ENCODE peak calls at places on chromosomes 4 and X, in five cellular contexts. S is CD8-positive, alpha-beta memory T cell; W is left lung; C is uterus; K is breast epithelium. G is an unnamed sample. For H3K9me3, the result is how much of the 10 kb centered on the place peaks cover.

GRCh38 chr4:124433044-124433443 is 279.5 kb downstream of the ANKRD50 start:
- DNase-seq in S (no peak), W (no peak), C (no peak), K (no peak), G (no peak)

GRCh38 chrX:101347859-101348451 is 587 bp downstream of the TIMM8A start:
- DNase-seq in S (peak), W (no peak), C (peak), K (no peak), G (no peak)

GRCh38 chr4:176340871-176341685 is 21.3 kb downstream of the SPCS3 start:
- DNase-seq in S (peak), W (peak), C (no peak), K (no peak), G (no peak)

GRCh38 chr4:40984051-40984450 is 230.3 kb downstream of the APBB2 start:
- DNase-seq in S (no peak), W (no peak), C (no peak), K (no peak), G (no peak)

GRCh38 chr4:89836031-89836777 is 757 bp downstream of the SNCA start:
- DNase-seq in S (no peak), W (peak), C (peak), K (no peak), G (no peak)

GRCh38 chrX:47611926-47612325 is 7.7 kb downstream of the SYN1 start:
- DNase-seq in S (no peak), W (no peak), C (no peak), K (no peak), G (no peak)

GRCh38 chrX:1598876-1599790 is 7.7 kb downstream of the AKAP17A start:
- DNase-seq in S (no peak), W (peak), C (no peak), K (no peak), G (no peak)

GRCh38 chrX:110992611-110993010 is 103.4 kb upstream of the PAK3 start:
- DNase-seq in S (peak), W (no peak), C (no peak), K (no peak), G (peak)

GRCh38 chr4:168569066-168569908 is 72.4 kb downstream of the PALLD start:
- DNase-seq in S (no peak), W (no peak), C (no peak), K (peak), G (no peak)

GRCh38 chr4:177371452-177371851 is 61.8 kb downstream of the NEIL3 start:
- DNase-seq in S (no peak), W (no peak), C (no peak), K (no peak), G (no peak)

GRCh38 chr4:21692211-21692610 is 256.4 kb downstream of the KCNIP4 start:
- DNase-seq in S (no peak), W (no peak), C (no peak), K (no peak), G (no peak)

GRCh38 chrX:43405191-43405590 is 250.9 kb upstream of the MAOA start:
- DNase-seq in S (no peak), W (no peak), C (no peak), K (no peak), G (no peak)

GRCh38 chr4:80387390-80388283 is 52.1 kb downstream of the CFAP299 start:
- DNase-seq in S (no peak), W (peak), C (no peak), K (no peak), G (no peak)

GRCh38 chr4:110634320-110635154 is 11.7 kb upstream of the PITX2 start:
- DNase-seq in S (no peak), W (no peak), C (no peak), K (no peak), G (no peak)

GRCh38 chr4:89939994-89940393 is 45.3 kb downstream of the MMRN1 start:
- DNase-seq in S (no peak), W (no peak), C (no peak), K (no peak), G (no peak)

GRCh38 chr4:70793626-70794025 is 46.1 kb downstream of the GRSF1 start:
- DNase-seq in S (no peak), W (no peak), C (no peak), K (no peak), G (no peak)

GRCh38 chr4:149796381-149796780 is 19.3 kb downstream of the IQCM start:
- DNase-seq in S (no peak), W (no peak), C (no peak), K (no peak), G (no peak)

GRCh38 chrX:15073313-15073712 is 196.6 kb downstream of the ASB9 start:
- DNase-seq in S (no peak), W (no peak), C (no peak), K (no peak), G (no peak)

DNA sequence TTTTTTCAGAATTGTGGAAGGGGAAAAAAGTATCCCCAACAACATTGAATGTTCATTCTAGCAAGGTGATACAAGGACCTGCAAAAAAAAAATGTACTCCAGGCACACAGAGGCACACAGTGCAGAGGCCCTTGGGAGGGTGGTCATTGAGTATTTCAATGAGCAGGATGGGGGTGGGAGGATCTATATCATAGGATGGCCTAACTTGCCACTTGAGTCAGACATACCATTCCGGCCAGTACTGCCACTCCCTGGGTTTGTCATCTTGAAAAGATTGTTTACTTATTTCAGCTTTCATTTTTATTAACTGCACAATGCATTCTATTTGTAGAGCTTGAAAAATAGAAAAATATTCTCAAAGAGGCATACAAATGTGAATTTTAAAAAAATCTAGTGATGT is 18.7 kb downstream of the ZNF595 start:
- DNase-seq in S (no peak), W (no peak), C (no peak), K (no peak), G (no peak)
- H3K9me3 ChIP-seq in S (under half), W (half or more), C (under half), K (half or more), G (under half)

GRCh38 chr4:73979407-73979806 is 2.4 kb downstream of the PF4 start:
- DNase-seq in S (no peak), W (no peak), C (no peak), K (no peak), G (no peak)
- H3K27ac ChIP-seq in S (no peak), W (no peak), C (no peak), K (no peak), G (no peak)

DNA sequence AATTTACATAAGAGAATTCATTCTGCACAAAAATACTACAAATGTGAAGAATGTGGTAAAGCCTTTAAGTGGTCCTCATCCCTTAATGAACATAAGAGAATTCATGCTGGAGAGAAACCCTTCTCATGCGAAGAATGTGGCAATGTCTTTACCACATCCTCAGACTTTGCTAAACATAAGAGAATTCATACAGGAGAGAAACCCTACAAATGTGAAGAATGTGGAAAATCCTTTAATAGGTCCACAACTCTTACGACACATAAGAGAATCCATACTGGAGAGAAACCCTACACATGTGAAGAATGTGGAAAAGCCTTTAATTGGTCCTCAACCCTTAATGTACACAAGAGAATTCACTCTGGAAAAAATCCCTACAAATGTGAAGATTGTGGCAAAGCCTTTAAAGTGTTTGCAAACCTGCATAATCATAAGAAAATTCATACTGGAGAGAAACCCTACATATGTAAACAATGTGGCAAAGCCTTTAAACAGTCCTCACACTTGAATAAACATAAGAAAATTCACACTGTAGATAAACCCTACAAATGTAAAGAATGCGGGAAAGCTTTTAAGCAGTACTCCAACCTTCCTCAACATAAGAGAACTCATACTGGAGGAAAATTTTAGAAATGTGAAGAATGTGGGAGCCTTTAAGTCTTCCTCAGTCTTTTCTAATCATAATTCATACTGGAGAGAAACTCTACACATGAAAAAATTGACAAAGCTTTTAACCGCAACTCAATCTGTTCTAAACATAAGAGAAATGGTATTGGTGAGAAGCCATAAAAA is 37.4 kb downstream of the ZNF718 start:
- DNase-seq in S (no peak), W (no peak), C (no peak), K (no peak), G (no peak)
- H3K9me3 ChIP-seq in S (under half), W (half or more), C (half or more), K (half or more), G (half or more)

GRCh38 chrX:130097507-130098201 is 12.6 kb downstream of the ELF4 start:
- DNase-seq in S (peak), W (no peak), C (no peak), K (no peak), G (peak)
- H3K27ac ChIP-seq in S (peak), W (peak), C (peak), K (peak), G (peak)

DNA sequence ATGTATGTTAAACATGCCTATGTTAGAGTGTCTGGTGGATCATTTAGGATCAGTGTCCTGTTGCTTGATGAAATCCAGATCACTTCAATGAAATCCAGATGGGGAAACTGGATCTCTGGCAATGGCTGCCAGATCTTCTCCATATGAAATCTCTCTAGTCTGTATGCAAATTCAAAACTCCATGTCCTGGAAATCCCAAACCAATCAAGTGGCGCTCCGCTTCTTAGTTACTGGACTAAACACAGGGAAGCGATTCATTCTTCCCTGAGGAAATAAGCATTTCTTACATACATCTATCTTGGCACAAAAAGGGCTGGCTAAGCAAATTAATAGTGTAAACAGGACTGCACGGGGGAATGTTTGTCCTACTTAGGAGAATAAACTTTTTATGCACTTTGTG is 94.9 kb downstream of the HDAC8 start:
- DNase-seq in S (no peak), W (no peak), C (no peak), K (no peak), G (no peak)
- H3K9me3 ChIP-seq in S (under half), W (under half), C (under half), K (under half), G (under half)

GRCh38 chr4:7362341-7362740 is 72.4 kb downstream of the PSAPL1 start:
- DNase-seq in S (no peak), W (no peak), C (no peak), K (no peak), G (no peak)
- H3K27ac ChIP-seq in S (no peak), W (no peak), C (no peak), K (no peak), G (no peak)

DNA sequence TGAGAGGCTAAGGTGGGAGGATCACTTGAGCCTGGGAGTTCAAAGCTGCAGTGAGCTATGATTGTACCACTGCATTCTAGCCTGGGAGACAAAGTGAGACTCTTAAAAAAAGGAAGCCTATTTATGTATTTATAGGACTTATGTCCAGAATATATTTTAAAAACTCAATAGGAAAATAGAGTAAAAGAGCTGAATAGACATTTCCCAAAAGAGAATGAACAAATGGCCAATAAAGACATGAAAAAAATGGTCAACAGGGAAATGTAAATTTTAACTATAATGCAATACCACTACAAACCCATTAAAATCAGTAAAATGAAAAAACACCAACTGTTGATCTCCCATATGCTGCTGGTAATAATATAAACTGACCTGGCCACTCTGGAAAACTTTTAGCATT is 115.0 kb downstream of the HUWE1 start:
- DNase-seq in S (no peak), W (no peak), C (no peak), K (no peak), G (no peak)
- H3K9me3 ChIP-seq in S (under half), W (under half), C (under half), K (under half), G (under half)

DNA sequence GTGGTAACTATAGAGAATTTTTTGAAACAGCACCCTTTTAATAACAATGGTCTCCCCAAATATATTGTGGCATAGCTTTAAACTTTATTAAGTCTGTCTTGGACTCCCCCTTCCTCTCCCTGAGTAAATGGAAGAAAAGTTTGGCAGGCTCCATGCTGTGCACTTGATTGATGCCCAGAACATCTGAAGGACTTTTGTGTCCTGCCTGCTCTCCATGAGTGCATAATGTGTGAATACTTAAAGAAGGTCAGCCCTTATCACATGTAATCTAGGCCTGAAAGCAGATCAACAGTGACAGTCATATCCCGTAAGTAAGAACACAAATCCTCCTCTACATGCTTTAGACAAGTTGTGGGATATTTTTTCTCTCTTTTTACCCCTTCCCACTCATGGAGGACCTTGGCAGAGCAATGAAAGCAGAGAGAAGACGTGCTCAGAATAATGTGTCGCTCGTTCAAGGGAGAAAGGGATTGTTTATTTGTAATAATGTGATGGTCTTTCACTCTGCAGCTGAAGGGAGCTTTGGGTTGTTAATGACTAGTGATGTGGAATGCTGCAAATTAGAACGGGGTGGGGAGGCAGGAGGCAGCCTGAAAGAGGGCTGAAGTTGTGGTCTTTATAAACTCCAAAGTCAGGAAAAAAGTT is 286.6 kb downstream of the BMPR1B start:
- DNase-seq in S (no peak), W (no peak), C (no peak), K (no peak), G (no peak)
- H3K27ac ChIP-seq in S (no peak), W (no peak), C (no peak), K (no peak), G (no peak)